ENCODE peak calls at places on chromosome X, in nine cellular contexts. K is choroid plexus epithelial cell, W is AG10803, Z is right atrium auricular region, J is HFFc6, R is adrenal gland, Y is Peyer's patch, T is GM20000, P is endothelial cell. H is an unnamed sample.
A peak's percentile ranks its signal among the peaks of the same experiment; 100 is the strongest.

GRCh38 chrX:37314526-37314925 is 34.6 kb upstream of the PRRG1 start:
- DNase-seq in R (no peak), J (peak; percentile 63), P (no peak), T (no peak), Z (no peak), W (peak; percentile 16), K (peak; percentile 73), Y (no peak), H (no peak)

GRCh38 chrX:74923942-74924448 is 1.3 kb downstream of the NEXMIF start:
- DNase-seq in Y (no peak), Z (no peak), K (no peak), T (peak; percentile 16), J (no peak), W (peak; percentile 4), R (peak; percentile 27), P (peak; percentile 4), H (no peak)

GRCh38 chrX:71111851-71112468 is 583 bp upstream of the IL2RG start:
- DNase-seq in Y (no peak), T (no peak), W (no peak), R (no peak), K (no peak), J (no peak), Z (no peak), P (no peak), H (no peak)

GRCh38 chrX:49060914-49061313 is 2.1 kb downstream of the CCDC120 start:
- DNase-seq in R (no peak), T (no peak), Y (no peak), K (no peak), W (no peak), J (no peak), P (no peak), Z (no peak), H (no peak)

GRCh38 chrX:63686878-63687714 is 97.9 kb downstream of the ARHGEF9 start:
- DNase-seq in P (peak; percentile 18), Y (no peak), R (no peak), Z (no peak), T (peak; percentile 4), W (peak; percentile 64), J (peak; percentile 37), K (peak; percentile 58), H (peak; percentile 17)

GRCh38 chrX:43456906-43457305 is 199.2 kb upstream of the MAOA start:
- DNase-seq in Y (no peak), Z (no peak), K (no peak), R (no peak), W (no peak), P (no peak), T (no peak), J (no peak), H (no peak)

GRCh38 chrX:130251671-130252070 is 17.0 kb downstream of the ZNF280C start:
- DNase-seq in W (no peak), P (no peak), T (no peak), K (no peak), Y (no peak), Z (no peak), R (no peak), J (no peak), H (no peak)

GRCh38 chrX:153769158-153769864 is 5.3 kb downstream of the PLXNB3 start:
- DNase-seq in P (no peak), R (peak; percentile 8), W (no peak), T (peak; percentile 2), J (no peak), Z (no peak), Y (peak; percentile 28), K (no peak), H (no peak)

GRCh38 chrX:82721891-82722290 is 786.2 kb upstream of the POU3F4 start:
- DNase-seq in P (no peak), T (no peak), Y (no peak), R (no peak), J (no peak), W (no peak), Z (no peak), K (no peak), H (no peak)

GRCh38 chrX:31483336-31483735 is 411.5 kb upstream of the FTHL17 start:
- DNase-seq in P (no peak), W (peak; percentile 63), Y (no peak), R (peak; percentile 14), Z (no peak), T (no peak), K (peak; percentile 83), J (peak; percentile 38), H (no peak)

GRCh38 chrX:56308726-56309125 is 76.6 kb downstream of the KLF8 start:
- DNase-seq in R (no peak), Y (no peak), W (no peak), K (no peak), T (no peak), J (no peak), P (no peak), Z (no peak), H (no peak)

GRCh38 chrX:148133099-148133725 is 152.1 kb downstream of the FMR1NB start:
- DNase-seq in K (no peak), Z (no peak), T (no peak), P (no peak), Y (no peak), W (peak; percentile 8), R (no peak), J (no peak), H (no peak)

GRCh38 chrX:45323387-45323786 is 122.7 kb upstream of the DIPK2B start:
- DNase-seq in K (no peak), R (no peak), J (no peak), T (no peak), Z (no peak), P (no peak), Y (no peak), W (no peak), H (no peak)

GRCh38 chrX:108734426-108734825 is 1.9 kb downstream of the IRS4 start:
- DNase-seq in R (no peak), Z (no peak), T (peak; percentile 0), W (no peak), K (no peak), P (no peak), Y (no peak), J (no peak), H (no peak)

GRCh38 chrX:48492293-48492910 is 16.4 kb upstream of the PORCN start:
- DNase-seq in Z (no peak), K (peak; percentile 53), T (no peak), J (peak; percentile 15), W (peak; percentile 46), P (no peak), Y (no peak), R (no peak), H (no peak)

GRCh38 chrX:106726485-106727437 is at the start of gene RNF128:
- DNase-seq in J (no peak), Y (peak; percentile 84), T (no peak), R (peak; percentile 76), K (peak; percentile 19), W (peak; percentile 15), Z (no peak), P (peak; percentile 46), H (peak; percentile 79)

GRCh38 chrX:8191022-8191421 is 20.0 kb upstream of the VCX2 start:
- DNase-seq in T (no peak), W (no peak), Y (no peak), P (no peak), Z (no peak), J (no peak), R (no peak), K (no peak), H (no peak)

GRCh38 chrX:43585922-43586321 is 70.2 kb upstream of the MAOA start:
- DNase-seq in T (no peak), Y (no peak), J (no peak), P (no peak), R (no peak), W (no peak), K (no peak), Z (no peak), H (no peak)

GRCh38 chrX:21225643-21226042 is 148.6 kb upstream of the CNKSR2 start:
- DNase-seq in Y (no peak), W (peak; percentile 0), Z (no peak), T (no peak), J (no peak), P (no peak), R (no peak), K (no peak), H (no peak)

GRCh38 chrX:27918799-27919198 is 62.5 kb downstream of the DCAF8L1 start:
- DNase-seq in T (no peak), Y (peak; percentile 15), W (no peak), K (peak; percentile 46), J (no peak), Z (no peak), P (no peak), R (no peak), H (peak; percentile 6)
- TF ChIP-seq CTCF in T (no peak), Y (no peak), W (no peak), K (peak; percentile 51), J (no peak), Z (no peak), P (no peak), R (no peak), H (no peak)

GRCh38 chrX:39460491-39460890 is 637.3 kb downstream of the BCOR start:
- DNase-seq in W (no peak), R (no peak), Z (no peak), T (no peak), Y (no peak), P (no peak), J (no peak), K (no peak), H (no peak)
- TF ChIP-seq CTCF in W (no peak), R (no peak), Z (no peak), T (no peak), Y (no peak), P (no peak), J (no peak), K (no peak), H (no peak)

DNA sequence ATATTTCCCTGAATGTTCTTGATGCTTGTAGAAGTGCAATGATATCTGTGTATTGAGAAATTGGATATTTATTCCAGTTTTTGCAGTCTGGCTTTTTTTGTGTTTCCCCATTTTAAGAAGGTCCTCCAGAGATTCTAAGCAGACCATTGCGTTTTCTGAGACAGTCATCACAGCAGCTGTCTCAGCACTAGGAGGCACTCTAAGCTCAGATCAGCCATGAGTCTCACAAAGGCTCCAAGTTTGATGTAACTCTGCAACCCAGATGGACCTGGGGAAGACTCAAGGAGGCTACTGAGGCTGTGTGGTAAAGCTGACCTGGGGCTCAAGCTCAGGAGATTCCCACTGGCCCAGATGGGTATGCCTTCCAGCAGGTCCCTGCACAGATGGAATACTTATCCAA is 89.3 kb upstream of the CYLC1 start:
- DNase-seq in K (no peak), W (no peak), Z (no peak), Y (no peak), R (no peak), T (no peak), P (peak; percentile 9), J (no peak), H (no peak)
- TF ChIP-seq CTCF in K (no peak), W (no peak), Z (no peak), Y (no peak), R (no peak), T (no peak), P (no peak), J (no peak), H (no peak)

DNA sequence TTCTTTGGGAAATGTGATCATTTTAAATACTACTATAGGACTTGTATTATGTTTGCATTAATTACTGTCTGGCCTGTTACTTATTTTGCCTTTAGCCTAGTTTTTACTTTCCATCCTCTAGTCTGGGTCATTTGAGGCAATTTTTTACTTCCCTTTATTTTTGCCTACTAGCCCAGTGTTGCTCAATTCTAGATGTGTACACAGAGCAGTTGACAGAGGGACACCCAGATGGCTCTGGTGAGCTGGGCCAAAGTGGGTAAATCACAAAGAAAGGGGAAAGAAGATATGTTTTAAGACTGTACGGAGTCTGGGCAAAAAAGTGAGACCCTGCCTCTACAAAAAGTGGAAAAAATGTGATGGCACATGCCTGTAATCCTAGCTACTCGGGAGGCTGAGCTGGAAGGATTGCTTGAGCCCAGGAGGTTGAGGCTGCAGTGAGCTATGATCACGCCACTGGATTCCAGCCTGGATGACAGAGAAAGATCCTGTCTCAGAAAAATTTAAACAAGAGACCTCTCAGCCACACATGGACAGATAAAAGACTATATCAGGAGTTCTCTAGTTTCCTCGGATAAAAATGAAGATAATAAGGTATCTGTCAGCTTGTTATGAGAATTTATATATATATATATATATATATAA is 35.7 kb downstream of the APOO start:
- DNase-seq in J (no peak), Y (no peak), T (no peak), W (no peak), R (no peak), Z (no peak), P (no peak), K (no peak), H (no peak)
- TF ChIP-seq CTCF in J (no peak), Y (no peak), T (no peak), W (no peak), R (no peak), Z (no peak), P (no peak), K (no peak), H (no peak)

H was measured in Calu3.